ENCODE peak calls at places on chromosomes 11 and 22, in six cellular contexts. G, C, U, R, S and E are unnamed samples.

GRCh38 chr11:14186376-14186775 is 172.6 kb downstream of the RRAS2 start:
- DNase-seq in U (no peak), S (no peak), G (no peak), C (no peak), R (no peak), E (no peak)

GRCh38 chr11:1039481-1040427 is 3.2 kb upstream of the MUC6 start:
- DNase-seq in R (no peak), G (no peak), C (no peak), S (no peak), U (peak), E (no peak)

GRCh38 chr11:62267576-62267975 is 2.4 kb upstream of the SCGB2A2 start:
- DNase-seq in R (no peak), G (no peak), U (no peak), C (no peak), S (no peak), E (no peak)

GRCh38 chr11:74755395-74755995 is 6.8 kb downstream of the RNF169 start:
- DNase-seq in U (no peak), S (no peak), G (no peak), R (no peak), C (no peak), E (no peak)

GRCh38 chr11:112321521-112322172 is 61.0 kb upstream of the PLET1 start:
- DNase-seq in G (peak), S (no peak), U (peak), R (peak), C (no peak), E (no peak)

GRCh38 chr11:77027275-77027674 is 6.9 kb upstream of the B3GNT6 start:
- DNase-seq in S (no peak), C (no peak), R (no peak), U (no peak), G (no peak), E (no peak)

GRCh38 chr11:46308632-46309419 is 31.4 kb downstream of the CREB3L1 start:
- DNase-seq in C (no peak), G (peak), U (peak), R (peak), S (no peak), E (no peak)

GRCh38 chr11:8796926-8797325 is 114.1 kb upstream of the AKIP1 start:
- DNase-seq in U (no peak), S (no peak), R (no peak), C (no peak), G (no peak), E (no peak)

GRCh38 chr11:103450241-103450640 is 341.0 kb downstream of the DYNC2H1 start:
- DNase-seq in S (no peak), C (peak), R (no peak), G (no peak), U (no peak), E (no peak)

GRCh38 chr22:50599816-50600454 is 658 bp upstream of the MAPK8IP2 start:
- DNase-seq in R (no peak), C (no peak), G (peak), S (no peak), U (no peak), E (no peak)

GRCh38 chr11:82194521-82194920 is 539.1 kb downstream of the FAM181B start:
- DNase-seq in C (no peak), R (no peak), S (no peak), U (no peak), G (no peak), E (no peak)

GRCh38 chr22:20587206-20587958 is 80.0 kb downstream of the MED15 start:
- DNase-seq in U (no peak), G (no peak), C (no peak), R (no peak), S (no peak), E (no peak)

GRCh38 chr11:20127671-20128527 is 32.4 kb downstream of the DBX1 start:
- DNase-seq in C (peak), G (peak), U (peak), S (no peak), R (peak), E (no peak)

GRCh38 chr22:32723632-32724031 is 77.9 kb upstream of the TIMP3 start:
- DNase-seq in C (peak), U (peak), R (no peak), G (peak), S (no peak), E (peak)

GRCh38 chr22:42697542-42698013 is 23.1 kb downstream of the A4GALT start:
- DNase-seq in G (no peak), S (peak), R (no peak), C (peak), U (no peak), E (peak)

GRCh38 chr11:111193924-111194490 is 51.5 kb upstream of the POU2AF2 start:
- DNase-seq in U (no peak), R (no peak), C (no peak), S (no peak), G (no peak), E (no peak)

GRCh38 chr11:9717719-9718118 is 53.8 kb downstream of the SWAP70 start:
- DNase-seq in C (no peak), S (no peak), G (no peak), U (no peak), R (no peak), E (no peak)

GRCh38 chr11:7665473-7666291 is 7.6 kb downstream of the CYB5R2 start:
- DNase-seq in G (peak), C (no peak), U (peak), S (peak), R (peak), E (no peak)

GRCh38 chr11:10688401-10688800 is 5.2 kb downstream of the IRAG1 start:
- DNase-seq in G (no peak), S (no peak), U (no peak), R (no peak), C (no peak), E (no peak)

GRCh38 chr11:79030448-79030847 is 410.4 kb downstream of the TENM4 start:
- DNase-seq in G (no peak), S (no peak), R (no peak), C (no peak), U (no peak), E (no peak)

GRCh38 chr11:64601605-64602465 is 10.8 kb downstream of the SLC22A12 start:
- DNase-seq in G (no peak), C (no peak), R (no peak), U (no peak), S (no peak), E (no peak)

GRCh38 chr11:18171377-18172000 is 1.1 kb upstream of the MRGPRX4 start:
- DNase-seq in G (peak), R (no peak), S (no peak), C (no peak), U (no peak), E (no peak)

GRCh38 chr11:80214413-80214812 is 773.6 kb upstream of the TENM4 start:
- DNase-seq in G (no peak), S (no peak), C (no peak), R (no peak), U (no peak), E (no peak)

GRCh38 chr22:29914165-29914564 is 31.2 kb downstream of the MTMR3 start:
- DNase-seq in S (no peak), U (no peak), C (no peak), G (no peak), R (no peak), E (no peak)

GRCh38 chr11:48033918-48034341 is 53.6 kb downstream of the PTPRJ start:
- DNase-seq in R (no peak), U (no peak), G (peak), S (no peak), C (no peak), E (no peak)

GRCh38 chr11:13102865-13103539 is 93.9 kb downstream of the RASSF10 start:
- DNase-seq in S (no peak), C (no peak), U (no peak), G (no peak), R (no peak), E (no peak)